ENCODE peak calls at places on chromosomes 3 and 15, in five cellular contexts. M, Y, R, Q and N are unnamed samples.

GRCh38 chr3:8560608-8561007 is 59.0 kb downstream of the LMCD1 start:
- DNase-seq in M (no peak), Y (no peak), R (no peak), Q (peak), N (no peak)

GRCh38 chr3:161266731-161267150 is 45.6 kb downstream of the NMD3 start:
- DNase-seq in M (no peak), Y (no peak), R (peak), Q (peak), N (no peak)

GRCh38 chr3:20141306-20141705 is 44.7 kb downstream of the SGO1 start:
- DNase-seq in M (no peak), Y (no peak), R (no peak), Q (peak), N (no peak)

GRCh38 chr15:75840659-75841058 is 2.6 kb upstream of the UBE2Q2 start:
- DNase-seq in M (no peak), Y (no peak), R (no peak), Q (peak), N (no peak)

GRCh38 chr3:123552095-123552714 is 32.6 kb downstream of the HACD2 start:
- DNase-seq in M (peak), Y (no peak), R (peak), Q (peak), N (no peak)

GRCh38 chr15:65370885-65371284 is 6.9 kb downstream of the IGDCC3 start:
- DNase-seq in M (no peak), Y (no peak), R (no peak), Q (no peak), N (no peak)

GRCh38 chr3:189806171-189806951 is 175.2 kb downstream of the TP63 start:
- DNase-seq in M (no peak), Y (no peak), R (peak), Q (peak), N (no peak)

GRCh38 chr3:165185707-165186327 is 10.4 kb downstream of the SLITRK3 start:
- DNase-seq in M (peak), Y (peak), R (peak), Q (peak), N (no peak)

GRCh38 chr3:115428825-115429224 is 194.5 kb upstream of the GAP43 start:
- DNase-seq in M (no peak), Y (no peak), R (no peak), Q (no peak), N (no peak)

GRCh38 chr3:182760576-182761164 is 32.6 kb upstream of the ATP11B start:
- DNase-seq in M (no peak), Y (no peak), R (no peak), Q (no peak), N (no peak)

GRCh38 chr3:143812411-143812968 is 35.8 kb downstream of the SLC9A9 start:
- DNase-seq in M (no peak), Y (no peak), R (no peak), Q (no peak), N (no peak)

GRCh38 chr3:195438371-195438770 is 4.4 kb downstream of the ACAP2 start:
- DNase-seq in M (no peak), Y (no peak), R (no peak), Q (no peak), N (no peak)

GRCh38 chr3:186406669-186407635 is 44.9 kb upstream of the DGKG start:
- DNase-seq in M (no peak), Y (no peak), R (no peak), Q (no peak), N (peak)